ENCODE peak calls at places on chromosomes 4 and X, in five cellular contexts. W, P, C, D and K are unnamed samples.

GRCh38 chr4:145234086-145234694 is 53.8 kb upstream of the OTUD4 start:
- DNase-seq in C (peak), D (peak), P (no peak), W (peak), K (no peak)

GRCh38 chr4:26509681-26510333 is 19.5 kb upstream of the CCKAR start:
- DNase-seq in P (no peak), C (no peak), W (no peak), D (peak), K (no peak)

GRCh38 chrX:21932277-21932996 is 8.1 kb upstream of the SMS start:
- DNase-seq in D (peak), C (peak), P (no peak), W (peak), K (no peak)

GRCh38 chrX:84153538-84153937 is 34.5 kb downstream of the RPS6KA6 start:
- DNase-seq in P (no peak), C (no peak), D (peak), W (no peak), K (no peak)

GRCh38 chrX:133389975-133390374 is 25.3 kb downstream of the GPC4 start:
- DNase-seq in C (no peak), P (no peak), W (no peak), D (no peak), K (no peak)

GRCh38 chrX:155056877-155057792 is 13.8 kb downstream of the CMC4 start:
- DNase-seq in W (peak), C (peak), P (no peak), D (peak), K (peak)

GRCh38 chr4:40264995-40265909 is 68.4 kb downstream of the RHOH start:
- DNase-seq in P (no peak), D (no peak), W (peak), C (no peak), K (no peak)

GRCh38 chr4:105970371-105970770 is 75.1 kb downstream of the NPNT start:
- DNase-seq in C (no peak), P (no peak), W (no peak), D (no peak), K (no peak)

GRCh38 chr4:126821152-126821551 is 811.6 kb upstream of the INTU start:
- DNase-seq in D (no peak), W (no peak), C (no peak), P (no peak), K (no peak)

GRCh38 chrX:113260474-113260873 is 419.8 kb upstream of the AMOT start:
- DNase-seq in P (no peak), D (peak), C (no peak), W (no peak), K (no peak)
- TF ChIP-seq CTCF in P (no peak), D (no peak), C (no peak), W (no peak), K (no peak)

GRCh38 chr4:37991623-37992410 is 31.6 kb downstream of the PTTG2 start:
- DNase-seq in W (no peak), C (no peak), P (no peak), D (no peak), K (no peak)
- H3K27ac ChIP-seq in W (no peak), C (no peak), P (no peak), D (peak), K (peak)

DNA sequence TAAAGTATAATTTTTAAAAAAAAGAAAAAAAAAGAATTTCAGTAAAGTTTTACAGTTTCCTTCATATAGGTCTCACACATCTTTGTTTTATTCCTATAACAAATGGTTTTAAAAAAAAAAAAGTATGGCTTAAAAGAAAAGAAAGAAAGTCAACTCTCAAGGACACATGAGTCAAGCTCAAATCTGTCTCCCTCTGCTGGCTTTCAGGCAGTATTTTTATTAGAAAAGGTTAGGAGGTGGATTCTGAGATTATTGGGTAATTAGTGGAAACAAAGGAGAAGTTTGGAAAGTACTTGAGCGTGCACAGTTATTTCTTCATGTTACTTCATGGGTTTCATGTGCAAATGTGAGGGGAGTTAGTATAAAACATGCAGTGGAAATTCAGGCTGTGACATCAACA is 36.6 kb upstream of the BTC start:
- DNase-seq in D (peak), W (no peak), P (no peak), C (no peak), K (no peak)
- TF ChIP-seq CTCF in D (peak), W (no peak), P (no peak), C (peak), K (no peak)

GRCh38 chr4:98939892-98940298 is 11.0 kb upstream of the EIF4E start:
- DNase-seq in P (no peak), D (peak), C (peak), W (peak), K (no peak)

GRCh38 chr4:98939446-98939845 is 10.5 kb upstream of the EIF4E start:
- DNase-seq in W (no peak), C (no peak), P (no peak), D (no peak), K (no peak)

GRCh38 chr4:98935633-98936032 is 6.7 kb upstream of the EIF4E start:
- DNase-seq in W (no peak), C (no peak), D (no peak), P (no peak), K (no peak)

GRCh38 chr4:98938386-98938785 is 9.5 kb upstream of the EIF4E start:
- DNase-seq in D (peak), W (no peak), P (no peak), C (peak), K (no peak)

GRCh38 chr4:98937977-98938376 is 9.0 kb upstream of the EIF4E start:
- DNase-seq in P (no peak), D (no peak), W (no peak), C (no peak), K (no peak)
- H3K27ac ChIP-seq in P (no peak), D (no peak), W (no peak), C (no peak), K (peak)

DNA sequence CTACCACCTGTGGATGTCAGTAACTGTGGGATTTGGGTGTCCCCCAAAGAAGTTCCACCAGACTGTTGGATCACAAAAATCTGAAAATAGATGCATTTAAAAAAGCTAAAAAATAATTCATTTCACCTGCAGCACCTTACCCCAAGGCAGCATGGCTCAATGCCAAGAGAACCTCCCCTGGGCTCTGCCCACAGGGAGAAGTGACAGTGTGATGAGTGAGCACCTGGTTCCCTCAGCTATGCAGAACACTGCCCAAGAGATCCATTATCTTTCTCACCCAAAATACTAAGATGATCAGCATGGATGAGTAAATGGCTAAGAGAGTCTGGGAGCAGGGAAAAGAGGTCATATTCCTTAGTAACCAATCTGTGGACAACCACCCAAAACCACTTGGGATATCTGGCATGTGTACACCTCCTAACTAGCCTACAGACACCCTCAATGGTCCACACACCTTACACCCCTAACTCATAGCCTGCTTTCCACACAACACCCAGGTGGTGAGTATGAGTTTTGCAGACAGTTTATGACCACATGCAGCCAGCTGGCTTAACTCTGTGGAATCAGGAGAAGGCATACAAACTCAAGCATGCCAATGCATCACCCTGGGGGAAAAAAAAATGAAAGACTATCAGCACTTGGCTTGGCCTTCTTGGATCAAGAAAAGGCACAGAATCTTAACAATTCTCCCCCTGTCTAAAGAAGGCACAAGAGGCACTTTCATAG is 416.5 kb upstream of the SMIM31 start:
- DNase-seq in P (no peak), C (no peak), D (no peak), W (no peak), K (no peak)
- TF ChIP-seq CTCF in P (no peak), C (no peak), D (no peak), W (no peak), K (no peak)

GRCh38 chr4:61375316-61375715 is 175.2 kb downstream of the ADGRL3 start:
- DNase-seq in W (no peak), C (peak), D (peak), P (no peak), K (no peak)
- H3K27ac ChIP-seq in W (no peak), C (no peak), D (no peak), P (no peak), K (no peak)